ENCODE peak calls at places on chromosome 5, in eight cellular contexts. Q, G, H, S, F, D, I and T are unnamed samples.

GRCh38 chr5:53819482-53819881 is 259.0 kb downstream of the NDUFS4 start:
- DNase-seq in Q (no peak), G (no peak), H (no peak), S (no peak), F (no peak), D (peak), I (no peak), T (no peak)

GRCh38 chr5:169717298-169717697 is 80.2 kb downstream of the DOCK2 start:
- DNase-seq in Q (no peak), G (no peak), H (no peak), S (no peak), F (no peak), D (no peak), I (no peak), T (no peak)

GRCh38 chr5:5158472-5158895 is 18.4 kb downstream of the ADAMTS16 start:
- DNase-seq in Q (no peak), G (no peak), H (no peak), S (no peak), F (no peak), D (no peak), I (no peak), T (no peak)

GRCh38 chr5:123906698-123907295 is 394.8 kb downstream of the CSNK1G3 start:
- DNase-seq in Q (no peak), G (no peak), H (no peak), S (no peak), F (no peak), D (no peak), I (no peak), T (no peak)

GRCh38 chr5:115962565-115963402 is 509 bp downstream of the LVRN start:
- DNase-seq in Q (no peak), G (no peak), H (peak), S (peak), F (no peak), D (no peak), I (no peak), T (no peak)

GRCh38 chr5:127227881-127228280 is 62.7 kb upstream of the MEGF10 start:
- DNase-seq in Q (no peak), G (no peak), H (no peak), S (no peak), F (no peak), D (no peak), I (no peak), T (no peak)

GRCh38 chr5:1882337-1883119 is at the start of gene IRX4:
- DNase-seq in Q (no peak), G (no peak), H (peak), S (no peak), F (no peak), D (no peak), I (no peak), T (peak)

GRCh38 chr5:173515526-173515925 is 100.9 kb downstream of the BOD1 start:
- DNase-seq in Q (no peak), G (no peak), H (no peak), S (no peak), F (no peak), D (no peak), I (no peak), T (peak)

GRCh38 chr5:65412842-65413241 is 68.9 kb downstream of the ADAMTS6 start:
- DNase-seq in Q (no peak), G (no peak), H (no peak), S (no peak), F (no peak), D (no peak), I (no peak), T (no peak)

GRCh38 chr5:59206132-59206581 is 623.3 kb downstream of the RAB3C start:
- DNase-seq in Q (no peak), G (no peak), H (no peak), S (no peak), F (no peak), D (peak), I (no peak), T (no peak)

GRCh38 chr5:35159370-35159742 is 70.9 kb downstream of the PRLR start:
- DNase-seq in Q (no peak), G (no peak), H (no peak), S (no peak), F (no peak), D (no peak), I (peak), T (no peak)

GRCh38 chr5:72366324-72366976 is 46.3 kb downstream of the PTCD2 start:
- DNase-seq in Q (no peak), G (no peak), H (peak), S (peak), F (peak), D (peak), I (peak), T (peak)

GRCh38 chr5:133969654-133970324 is 1.4 kb upstream of the C5orf15 start:
- DNase-seq in Q (no peak), G (no peak), H (no peak), S (no peak), F (no peak), D (no peak), I (no peak), T (no peak)

GRCh38 chr5:8720476-8720875 is 825.4 kb downstream of the SEMA5A start:
- DNase-seq in Q (no peak), G (no peak), H (no peak), S (no peak), F (no peak), D (no peak), I (no peak), T (no peak)

GRCh38 chr5:54761213-54761701 is 224.1 kb downstream of the ESM1 start:
- DNase-seq in Q (no peak), G (no peak), H (no peak), S (peak), F (no peak), D (no peak), I (no peak), T (no peak)

GRCh38 chr5:141084487-141084989 is 9.9 kb upstream of the PCDHB2 start:
- DNase-seq in Q (no peak), G (peak), H (no peak), S (no peak), F (peak), D (peak), I (peak), T (peak)

GRCh38 chr5:141941307-141941706 is 16.7 kb downstream of the PCDH12 start:
- DNase-seq in Q (no peak), G (no peak), H (no peak), S (peak), F (no peak), D (no peak), I (no peak), T (no peak)

GRCh38 chr5:109450129-109450877 is 40.5 kb upstream of the PJA2 start:
- DNase-seq in Q (no peak), G (no peak), H (no peak), S (no peak), F (no peak), D (no peak), I (no peak), T (no peak)

GRCh38 chr5:33068786-33069185 is 357.7 kb downstream of the NPR3 start:
- DNase-seq in Q (no peak), G (no peak), H (no peak), S (no peak), F (no peak), D (no peak), I (no peak), T (no peak)

GRCh38 chr5:136526021-136526420 is 160.7 kb upstream of the TRPC7 start:
- DNase-seq in Q (no peak), G (no peak), H (no peak), S (no peak), F (no peak), D (no peak), I (no peak), T (no peak)

GRCh38 chr5:95731571-95732554 is 727 bp downstream of the RHOBTB3 start:
- DNase-seq in Q (peak), G (peak), H (peak), S (peak), F (no peak), D (peak), I (peak), T (no peak)

GRCh38 chr5:90015584-90016018 is 394.0 kb downstream of the CETN3 start:
- DNase-seq in Q (no peak), G (no peak), H (no peak), S (no peak), F (peak), D (peak), I (no peak), T (no peak)

GRCh38 chr5:7886849-7887460 is 18.0 kb downstream of the MTRR start:
- DNase-seq in Q (no peak), G (no peak), H (no peak), S (no peak), F (no peak), D (no peak), I (no peak), T (peak)

GRCh38 chr5:92715946-92716345 is 865.1 kb downstream of the NR2F1-AS1 start:
- DNase-seq in Q (no peak), G (no peak), H (no peak), S (no peak), F (no peak), D (no peak), I (no peak), T (no peak)

GRCh38 chr5:150313921-150314716 is 11.4 kb upstream of the ARSI start:
- DNase-seq in Q (no peak), G (no peak), H (no peak), S (no peak), F (no peak), D (no peak), I (no peak), T (no peak)

GRCh38 chr5:175573493-175574269 is 84.2 kb upstream of the HRH2 start:
- DNase-seq in Q (no peak), G (no peak), H (no peak), S (no peak), F (no peak), D (no peak), I (no peak), T (no peak)

GRCh38 chr5:173378727-173379126 is 50.5 kb upstream of the STC2 start:
- DNase-seq in Q (no peak), G (no peak), H (no peak), S (no peak), F (no peak), D (no peak), I (no peak), T (no peak)

GRCh38 chr5:177447066-177447610 is 524 bp downstream of the PRR7 start:
- DNase-seq in Q (no peak), G (peak), H (peak), S (no peak), F (peak), D (peak), I (peak), T (peak)

GRCh38 chr5:95884511-95884910 is 62.0 kb upstream of the GLRX start:
- DNase-seq in Q (no peak), G (no peak), H (no peak), S (no peak), F (peak), D (no peak), I (no peak), T (no peak)

GRCh38 chr5:93886917-93887361 is 145.5 kb upstream of the POU5F2 start:
- DNase-seq in Q (no peak), G (no peak), H (no peak), S (no peak), F (no peak), D (no peak), I (no peak), T (no peak)

GRCh38 chr5:139872052-139872766 is 76.6 kb downstream of the PSD2 start:
- DNase-seq in Q (no peak), G (no peak), H (no peak), S (no peak), F (no peak), D (no peak), I (no peak), T (no peak)